ENCODE peak calls at places on chromosomes 5 and 9, in seven cellular contexts. E, U, F, I, Q, D and S are unnamed samples.

GRCh38 chr9:120909904-120910303 is 16.7 kb downstream of the TRAF1 start:
- DNase-seq in E (no peak), U (no peak), F (no peak), Q (no peak), I (peak), D (no peak), S (no peak)

GRCh38 chr9:6054280-6055099 is 39.1 kb upstream of the RANBP6 start:
- DNase-seq in Q (peak), I (peak), E (peak), D (peak), F (peak), U (peak), S (no peak)

GRCh38 chr9:77648458-77649108 is 461 bp upstream of the GNA14 start:
- DNase-seq in Q (no peak), I (no peak), U (no peak), E (no peak), D (no peak), F (peak), S (no peak)

GRCh38 chr5:31355337-31355736 is 161.9 kb downstream of the CDH6 start:
- DNase-seq in U (no peak), Q (no peak), F (no peak), D (no peak), E (no peak), I (peak), S (no peak)

GRCh38 chr5:94374336-94374735 is 244.1 kb downstream of the KIAA0825 start:
- DNase-seq in U (no peak), E (no peak), D (no peak), Q (no peak), I (no peak), F (no peak), S (no peak)

GRCh38 chr9:123329329-123329955 is 26.6 kb upstream of the CRB2 start:
- DNase-seq in F (no peak), Q (no peak), U (no peak), I (no peak), E (no peak), D (no peak), S (no peak)

GRCh38 chr5:148913985-148914421 is 87.6 kb downstream of the ADRB2 start:
- DNase-seq in D (peak), Q (peak), I (peak), U (no peak), E (peak), F (no peak), S (no peak)

GRCh38 chr5:37717613-37718431 is 122.0 kb downstream of the GDNF start:
- DNase-seq in D (peak), I (peak), Q (peak), U (no peak), E (peak), F (no peak), S (peak)

GRCh38 chr9:101366038-101366756 is 18.6 kb downstream of the BAAT start:
- DNase-seq in F (no peak), I (no peak), Q (no peak), U (no peak), D (peak), E (no peak), S (no peak)

DNA sequence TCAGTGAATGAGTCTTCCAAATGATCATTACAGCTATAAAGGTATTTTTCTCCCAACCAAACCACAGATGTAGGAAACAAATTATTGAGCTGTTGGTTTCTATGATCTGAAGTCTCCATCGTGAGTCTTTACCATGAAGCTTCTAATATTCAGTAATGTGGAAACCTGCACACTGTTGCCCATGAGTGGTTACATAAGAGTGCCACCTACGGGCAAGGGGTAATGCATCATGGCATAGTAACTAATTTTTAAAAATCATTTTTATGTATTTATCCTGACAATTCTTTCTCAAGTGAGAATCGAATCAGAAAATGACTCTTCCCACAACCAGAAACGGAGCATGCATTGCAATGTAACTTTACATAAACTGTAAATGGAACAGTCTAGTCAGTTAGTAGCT is 282.5 kb upstream of the SMARCA2 start:
- DNase-seq in F (no peak), D (peak), E (no peak), Q (no peak), U (no peak), I (peak), S (no peak)
- TF ChIP-seq CTCF in F (no peak), D (peak), E (no peak), Q (no peak), U (peak), I (peak), S (no peak)

GRCh38 chr5:10567781-10568321 is 4.0 kb downstream of the ANKRD33B start:
- DNase-seq in D (no peak), Q (peak), F (peak), I (no peak), U (no peak), E (no peak), S (no peak)

GRCh38 chr5:10564838-10565784 is 1.2 kb downstream of the ANKRD33B start:
- DNase-seq in F (no peak), Q (no peak), E (no peak), I (no peak), U (no peak), D (no peak), S (no peak)

GRCh38 chr5:10565785-10566506 is 2.1 kb downstream of the ANKRD33B start:
- DNase-seq in E (no peak), Q (no peak), U (no peak), F (no peak), D (no peak), I (no peak), S (no peak)

GRCh38 chr5:10566556-10567068 is 2.7 kb downstream of the ANKRD33B start:
- DNase-seq in E (no peak), D (no peak), Q (no peak), I (no peak), U (no peak), F (no peak), S (no peak)

DNA sequence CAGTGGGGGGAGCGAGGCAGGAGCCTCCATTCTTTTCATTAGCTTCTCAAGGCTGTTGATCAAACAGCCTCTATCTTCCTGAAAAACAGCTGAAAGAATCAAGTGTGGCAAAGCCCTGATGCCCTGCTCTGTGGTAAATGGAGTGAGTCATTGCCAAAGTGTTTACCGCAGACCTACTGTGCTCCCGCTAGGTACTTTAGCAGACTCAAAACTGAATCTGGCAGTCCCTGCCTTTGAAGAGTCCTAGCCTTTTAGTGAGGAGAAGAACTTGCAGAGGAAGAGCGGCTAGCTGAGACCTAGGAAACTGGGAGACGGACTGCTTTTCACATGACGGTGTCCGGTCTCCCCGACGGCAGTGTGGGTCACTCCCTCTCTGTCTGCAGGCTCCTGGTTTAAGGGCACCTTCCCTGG is 3.3 kb downstream of the ANKRD33B start:
- DNase-seq in U (no peak), E (no peak), F (no peak), D (no peak), I (no peak), Q (no peak), S (peak)
- TF ChIP-seq CTCF in U (no peak), E (no peak), F (no peak), D (no peak), I (no peak), Q (no peak), S (no peak)

GRCh38 chr9:109862452-109862851 is 82.5 kb downstream of the PALM2AKAP2 start:
- DNase-seq in Q (no peak), D (no peak), I (no peak), U (no peak), E (no peak), F (no peak), S (no peak)
- TF ChIP-seq CTCF in Q (no peak), D (no peak), I (no peak), U (no peak), E (no peak), F (no peak), S (no peak)

GRCh38 chr9:87898151-87898550 is 15.5 kb downstream of the SPATA31E1 start:
- DNase-seq in I (peak), Q (no peak), D (no peak), F (no peak), E (no peak), U (no peak), S (no peak)

GRCh38 chr9:87892956-87893355 is 10.3 kb downstream of the SPATA31E1 start:
- DNase-seq in F (no peak), U (no peak), D (no peak), I (no peak), E (no peak), Q (no peak), S (no peak)

GRCh38 chr9:87891754-87892153 is 9.1 kb downstream of the SPATA31E1 start:
- DNase-seq in I (no peak), Q (peak), F (no peak), D (no peak), U (no peak), E (no peak), S (no peak)

GRCh38 chr9:87896891-87897290 is 14.2 kb downstream of the SPATA31E1 start:
- DNase-seq in F (no peak), D (no peak), I (no peak), U (no peak), Q (no peak), E (no peak), S (no peak)

GRCh38 chr9:87894998-87895625 is 12.4 kb downstream of the SPATA31E1 start:
- DNase-seq in E (no peak), F (no peak), D (no peak), I (no peak), U (no peak), Q (no peak), S (no peak)
- TF ChIP-seq CTCF in E (peak), F (no peak), D (no peak), I (peak), U (peak), Q (peak), S (no peak)

GRCh38 chr9:133604856-133605255 is 4.3 kb downstream of the FAM163B start:
- DNase-seq in F (no peak), I (no peak), Q (no peak), U (no peak), E (no peak), D (no peak), S (no peak)
- TF ChIP-seq CTCF in F (no peak), I (no peak), Q (no peak), U (no peak), E (no peak), D (no peak), S (no peak)

GRCh38 chr5:170302729-170303501 is 5.3 kb upstream of the LCP2 start:
- DNase-seq in I (no peak), D (no peak), E (no peak), U (peak), F (peak), Q (no peak), S (no peak)

GRCh38 chr5:170303564-170303963 is 6.0 kb upstream of the LCP2 start:
- DNase-seq in U (no peak), E (no peak), I (no peak), F (no peak), D (no peak), Q (no peak), S (no peak)

GRCh38 chr5:170301149-170301548 is 3.6 kb upstream of the LCP2 start:
- DNase-seq in E (no peak), D (no peak), Q (no peak), F (no peak), I (no peak), U (no peak), S (no peak)

GRCh38 chr5:170300361-170301013 is 2.9 kb upstream of the LCP2 start:
- DNase-seq in I (no peak), D (no peak), F (no peak), Q (no peak), U (no peak), E (no peak), S (no peak)

GRCh38 chr5:170301901-170302728 is 4.5 kb upstream of the LCP2 start:
- DNase-seq in Q (no peak), F (no peak), I (no peak), U (no peak), E (no peak), D (no peak), S (no peak)
- TF ChIP-seq CTCF in Q (no peak), F (no peak), I (no peak), U (no peak), E (no peak), D (no peak), S (no peak)